ENCODE peak calls at places on chromosomes 3 and 15, in seven cellular contexts. One of them, this sample, is unnamed.
A peak's percentile ranks its signal among the peaks of the same experiment; 100 is the strongest.

GRCh38 chr3:195133462-195133861 is 137.5 kb downstream of the XXYLT1 start:
- DNase-seq in activated CD8-positive, alpha-beta memory T cell treated with anti-CD3 and anti-CD28 coated beads, Interleukin-2, amount 50 U/mL, for 4 hours: no peak
- DNase-seq in GM13976: peak; percentile 55
- DNase-seq in OCI-M1: no peak
- DNase-seq in Calu3: no peak
- DNase-seq in mucosa of gallbladder: no peak
- DNase-seq in RPMI7951: no peak
- DNase-seq in this sample: no peak

GRCh38 chr3:171743327-171744054 is 66.8 kb downstream of the PLD1 start:
- DNase-seq in activated CD8-positive, alpha-beta memory T cell treated with anti-CD3 and anti-CD28 coated beads, Interleukin-2, amount 50 U/mL, for 4 hours: no peak
- DNase-seq in GM13976: no peak
- DNase-seq in OCI-M1: no peak
- DNase-seq in Calu3: no peak
- DNase-seq in mucosa of gallbladder: no peak
- DNase-seq in RPMI7951: no peak
- DNase-seq in this sample: no peak

GRCh38 chr3:71549948-71550347 is 33.6 kb downstream of the FOXP1 start:
- DNase-seq in activated CD8-positive, alpha-beta memory T cell treated with anti-CD3 and anti-CD28 coated beads, Interleukin-2, amount 50 U/mL, for 4 hours: no peak
- DNase-seq in GM13976: no peak
- DNase-seq in OCI-M1: no peak
- DNase-seq in Calu3: no peak
- DNase-seq in mucosa of gallbladder: no peak
- DNase-seq in RPMI7951: no peak
- DNase-seq in this sample: no peak

GRCh38 chr15:98401029-98401428 is 247.3 kb upstream of the IGF1R start:
- DNase-seq in activated CD8-positive, alpha-beta memory T cell treated with anti-CD3 and anti-CD28 coated beads, Interleukin-2, amount 50 U/mL, for 4 hours: no peak
- DNase-seq in GM13976: no peak
- DNase-seq in OCI-M1: no peak
- DNase-seq in Calu3: no peak
- DNase-seq in mucosa of gallbladder: no peak
- DNase-seq in RPMI7951: no peak
- DNase-seq in this sample: no peak

GRCh38 chr3:45273681-45274515 is 47.8 kb upstream of the TMEM158 start:
- DNase-seq in activated CD8-positive, alpha-beta memory T cell treated with anti-CD3 and anti-CD28 coated beads, Interleukin-2, amount 50 U/mL, for 4 hours: no peak
- DNase-seq in GM13976: no peak
- DNase-seq in OCI-M1: peak; percentile 75
- DNase-seq in Calu3: no peak
- DNase-seq in mucosa of gallbladder: no peak
- DNase-seq in RPMI7951: peak; percentile 46
- DNase-seq in this sample: no peak

GRCh38 chr3:162491957-162492356 is 995.3 kb downstream of the OTOL1 start:
- DNase-seq in activated CD8-positive, alpha-beta memory T cell treated with anti-CD3 and anti-CD28 coated beads, Interleukin-2, amount 50 U/mL, for 4 hours: no peak
- DNase-seq in GM13976: no peak
- DNase-seq in OCI-M1: no peak
- DNase-seq in Calu3: no peak
- DNase-seq in mucosa of gallbladder: no peak
- DNase-seq in RPMI7951: no peak
- DNase-seq in this sample: no peak

GRCh38 chr3:141682007-141682406 is 56.1 kb upstream of the RNF7 start:
- DNase-seq in activated CD8-positive, alpha-beta memory T cell treated with anti-CD3 and anti-CD28 coated beads, Interleukin-2, amount 50 U/mL, for 4 hours: no peak
- DNase-seq in GM13976: no peak
- DNase-seq in OCI-M1: no peak
- DNase-seq in Calu3: no peak
- DNase-seq in mucosa of gallbladder: no peak
- DNase-seq in RPMI7951: no peak
- DNase-seq in this sample: no peak

GRCh38 chr15:41836072-41836471 is 2.6 kb upstream of the PLA2G4B start:
- DNase-seq in activated CD8-positive, alpha-beta memory T cell treated with anti-CD3 and anti-CD28 coated beads, Interleukin-2, amount 50 U/mL, for 4 hours: no peak
- DNase-seq in GM13976: no peak
- DNase-seq in OCI-M1: no peak
- DNase-seq in Calu3: no peak
- DNase-seq in mucosa of gallbladder: no peak
- DNase-seq in RPMI7951: no peak
- DNase-seq in this sample: no peak

GRCh38 chr15:94844533-94845390 is 613.4 kb downstream of the MCTP2 start:
- DNase-seq in activated CD8-positive, alpha-beta memory T cell treated with anti-CD3 and anti-CD28 coated beads, Interleukin-2, amount 50 U/mL, for 4 hours: no peak
- DNase-seq in GM13976: no peak
- DNase-seq in OCI-M1: no peak
- DNase-seq in Calu3: peak; percentile 65
- DNase-seq in mucosa of gallbladder: peak; percentile 81
- DNase-seq in RPMI7951: peak; percentile 24
- DNase-seq in this sample: no peak

GRCh38 chr15:62951481-62951880 is 91.1 kb upstream of the TPM1 start:
- DNase-seq in activated CD8-positive, alpha-beta memory T cell treated with anti-CD3 and anti-CD28 coated beads, Interleukin-2, amount 50 U/mL, for 4 hours: no peak
- DNase-seq in GM13976: no peak
- DNase-seq in OCI-M1: no peak
- DNase-seq in Calu3: no peak
- DNase-seq in mucosa of gallbladder: no peak
- DNase-seq in RPMI7951: peak; percentile 58
- DNase-seq in this sample: no peak

GRCh38 chr3:14037211-14037610 is 87.5 kb downstream of the CHCHD4 start:
- DNase-seq in activated CD8-positive, alpha-beta memory T cell treated with anti-CD3 and anti-CD28 coated beads, Interleukin-2, amount 50 U/mL, for 4 hours: no peak
- DNase-seq in GM13976: no peak
- DNase-seq in OCI-M1: no peak
- DNase-seq in Calu3: no peak
- DNase-seq in mucosa of gallbladder: no peak
- DNase-seq in RPMI7951: no peak
- DNase-seq in this sample: no peak

GRCh38 chr3:112090899-112091586 is 4.9 kb downstream of the C3orf52 start:
- DNase-seq in activated CD8-positive, alpha-beta memory T cell treated with anti-CD3 and anti-CD28 coated beads, Interleukin-2, amount 50 U/mL, for 4 hours: no peak
- DNase-seq in GM13976: peak; percentile 21
- DNase-seq in OCI-M1: no peak
- DNase-seq in Calu3: peak; percentile 38
- DNase-seq in mucosa of gallbladder: no peak
- DNase-seq in RPMI7951: no peak
- DNase-seq in this sample: no peak

GRCh38 chr3:73576995-73577394 is 47.7 kb downstream of the PDZRN3 start:
- DNase-seq in activated CD8-positive, alpha-beta memory T cell treated with anti-CD3 and anti-CD28 coated beads, Interleukin-2, amount 50 U/mL, for 4 hours: no peak
- DNase-seq in GM13976: no peak
- DNase-seq in OCI-M1: no peak
- DNase-seq in Calu3: no peak
- DNase-seq in mucosa of gallbladder: no peak
- DNase-seq in RPMI7951: peak; percentile 13
- DNase-seq in this sample: no peak

GRCh38 chr3:148158210-148158609 is 539.5 kb upstream of the AGTR1 start:
- DNase-seq in activated CD8-positive, alpha-beta memory T cell treated with anti-CD3 and anti-CD28 coated beads, Interleukin-2, amount 50 U/mL, for 4 hours: no peak
- DNase-seq in GM13976: no peak
- DNase-seq in OCI-M1: peak; percentile 80
- DNase-seq in Calu3: peak; percentile 78
- DNase-seq in mucosa of gallbladder: peak; percentile 49
- DNase-seq in RPMI7951: peak; percentile 59
- DNase-seq in this sample: no peak

GRCh38 chr15:38398134-38398533 is 55.8 kb upstream of the FAM98B start:
- DNase-seq in activated CD8-positive, alpha-beta memory T cell treated with anti-CD3 and anti-CD28 coated beads, Interleukin-2, amount 50 U/mL, for 4 hours: no peak
- DNase-seq in GM13976: no peak
- DNase-seq in OCI-M1: peak; percentile 26
- DNase-seq in Calu3: peak; percentile 2
- DNase-seq in mucosa of gallbladder: peak; percentile 12
- DNase-seq in RPMI7951: peak; percentile 100
- DNase-seq in this sample: no peak

GRCh38 chr3:182704926-182705325 is 88.4 kb upstream of the ATP11B start:
- DNase-seq in activated CD8-positive, alpha-beta memory T cell treated with anti-CD3 and anti-CD28 coated beads, Interleukin-2, amount 50 U/mL, for 4 hours: no peak
- DNase-seq in GM13976: no peak
- DNase-seq in OCI-M1: no peak
- DNase-seq in Calu3: peak; percentile 45
- DNase-seq in mucosa of gallbladder: no peak
- DNase-seq in RPMI7951: no peak
- DNase-seq in this sample: no peak

GRCh38 chr3:188956839-188957489 is 214.8 kb upstream of the TPRG1 start:
- DNase-seq in activated CD8-positive, alpha-beta memory T cell treated with anti-CD3 and anti-CD28 coated beads, Interleukin-2, amount 50 U/mL, for 4 hours: no peak
- DNase-seq in GM13976: no peak
- DNase-seq in OCI-M1: peak; percentile 62
- DNase-seq in Calu3: peak; percentile 64
- DNase-seq in mucosa of gallbladder: no peak
- DNase-seq in RPMI7951: peak; percentile 64
- DNase-seq in this sample: peak; percentile 36

GRCh38 chr3:196995646-196996355 is 27.2 kb upstream of the PIGZ start:
- DNase-seq in activated CD8-positive, alpha-beta memory T cell treated with anti-CD3 and anti-CD28 coated beads, Interleukin-2, amount 50 U/mL, for 4 hours: no peak
- DNase-seq in GM13976: no peak
- DNase-seq in OCI-M1: no peak
- DNase-seq in Calu3: no peak
- DNase-seq in mucosa of gallbladder: no peak
- DNase-seq in RPMI7951: no peak
- DNase-seq in this sample: no peak

GRCh38 chr3:101629219-101629618 is 47.7 kb downstream of the ZBTB11 start:
- DNase-seq in activated CD8-positive, alpha-beta memory T cell treated with anti-CD3 and anti-CD28 coated beads, Interleukin-2, amount 50 U/mL, for 4 hours: no peak
- DNase-seq in GM13976: no peak
- DNase-seq in OCI-M1: peak; percentile 39
- DNase-seq in Calu3: no peak
- DNase-seq in mucosa of gallbladder: no peak
- DNase-seq in RPMI7951: no peak
- DNase-seq in this sample: no peak

GRCh38 chr15:74624020-74624602 is 8.5 kb downstream of the CLK3 start:
- DNase-seq in activated CD8-positive, alpha-beta memory T cell treated with anti-CD3 and anti-CD28 coated beads, Interleukin-2, amount 50 U/mL, for 4 hours: no peak
- DNase-seq in GM13976: no peak
- DNase-seq in OCI-M1: no peak
- DNase-seq in Calu3: no peak
- DNase-seq in mucosa of gallbladder: no peak
- DNase-seq in RPMI7951: no peak
- DNase-seq in this sample: no peak

GRCh38 chr15:56736308-56736707 is 3.0 kb upstream of the ZNF280D start:
- DNase-seq in activated CD8-positive, alpha-beta memory T cell treated with anti-CD3 and anti-CD28 coated beads, Interleukin-2, amount 50 U/mL, for 4 hours: no peak
- DNase-seq in GM13976: no peak
- DNase-seq in OCI-M1: no peak
- DNase-seq in Calu3: no peak
- DNase-seq in mucosa of gallbladder: no peak
- DNase-seq in RPMI7951: peak; percentile 81
- DNase-seq in this sample: no peak

GRCh38 chr3:189927975-189928895 is 192.5 kb downstream of the P3H2 start:
- DNase-seq in activated CD8-positive, alpha-beta memory T cell treated with anti-CD3 and anti-CD28 coated beads, Interleukin-2, amount 50 U/mL, for 4 hours: no peak
- DNase-seq in GM13976: no peak
- DNase-seq in OCI-M1: peak; percentile 2
- DNase-seq in Calu3: no peak
- DNase-seq in mucosa of gallbladder: no peak
- DNase-seq in RPMI7951: peak; percentile 93
- DNase-seq in this sample: no peak

GRCh38 chr3:31234143-31234542 is 298.6 kb upstream of the STT3B start:
- DNase-seq in activated CD8-positive, alpha-beta memory T cell treated with anti-CD3 and anti-CD28 coated beads, Interleukin-2, amount 50 U/mL, for 4 hours: no peak
- DNase-seq in GM13976: no peak
- DNase-seq in OCI-M1: no peak
- DNase-seq in Calu3: no peak
- DNase-seq in mucosa of gallbladder: no peak
- DNase-seq in RPMI7951: no peak
- DNase-seq in this sample: no peak

GRCh38 chr3:54773251-54773650 is 154.6 kb downstream of the LRTM1 start:
- DNase-seq in activated CD8-positive, alpha-beta memory T cell treated with anti-CD3 and anti-CD28 coated beads, Interleukin-2, amount 50 U/mL, for 4 hours: no peak
- DNase-seq in GM13976: no peak
- DNase-seq in OCI-M1: no peak
- DNase-seq in Calu3: no peak
- DNase-seq in mucosa of gallbladder: no peak
- DNase-seq in RPMI7951: no peak
- DNase-seq in this sample: no peak

GRCh38 chr3:53083496-53083895 is 37.6 kb upstream of the SFMBT1 start:
- DNase-seq in activated CD8-positive, alpha-beta memory T cell treated with anti-CD3 and anti-CD28 coated beads, Interleukin-2, amount 50 U/mL, for 4 hours: no peak
- DNase-seq in GM13976: no peak
- DNase-seq in OCI-M1: peak; percentile 57
- DNase-seq in Calu3: no peak
- DNase-seq in mucosa of gallbladder: no peak
- DNase-seq in RPMI7951: peak; percentile 84
- DNase-seq in this sample: no peak

GRCh38 chr15:20106026-20106425 is 435.6 kb downstream of the GOLGA6L6 start:
- DNase-seq in activated CD8-positive, alpha-beta memory T cell treated with anti-CD3 and anti-CD28 coated beads, Interleukin-2, amount 50 U/mL, for 4 hours: peak; percentile 12
- DNase-seq in GM13976: no peak
- DNase-seq in OCI-M1: no peak
- DNase-seq in Calu3: no peak
- DNase-seq in mucosa of gallbladder: no peak
- DNase-seq in RPMI7951: peak; percentile 2
- DNase-seq in this sample: no peak

GRCh38 chr3:142117052-142117451 is 32.3 kb downstream of the TFDP2 start:
- DNase-seq in activated CD8-positive, alpha-beta memory T cell treated with anti-CD3 and anti-CD28 coated beads, Interleukin-2, amount 50 U/mL, for 4 hours: no peak
- DNase-seq in GM13976: no peak
- DNase-seq in OCI-M1: no peak
- DNase-seq in Calu3: peak; percentile 58
- DNase-seq in mucosa of gallbladder: no peak
- DNase-seq in RPMI7951: peak; percentile 34
- DNase-seq in this sample: no peak

GRCh38 chr3:149234671-149235245 is 13.1 kb upstream of the CP start:
- DNase-seq in activated CD8-positive, alpha-beta memory T cell treated with anti-CD3 and anti-CD28 coated beads, Interleukin-2, amount 50 U/mL, for 4 hours: no peak
- DNase-seq in GM13976: no peak
- DNase-seq in OCI-M1: peak; percentile 36
- DNase-seq in Calu3: no peak
- DNase-seq in mucosa of gallbladder: no peak
- DNase-seq in RPMI7951: peak; percentile 57
- DNase-seq in this sample: no peak

GRCh38 chr15:70186152-70186551 is 88.4 kb upstream of the TLE3 start:
- DNase-seq in activated CD8-positive, alpha-beta memory T cell treated with anti-CD3 and anti-CD28 coated beads, Interleukin-2, amount 50 U/mL, for 4 hours: no peak
- DNase-seq in GM13976: no peak
- DNase-seq in OCI-M1: no peak
- DNase-seq in Calu3: no peak
- DNase-seq in mucosa of gallbladder: no peak
- DNase-seq in RPMI7951: no peak
- DNase-seq in this sample: no peak

GRCh38 chr15:69308949-69309348 is 10.2 kb downstream of the PAQR5 start:
- DNase-seq in activated CD8-positive, alpha-beta memory T cell treated with anti-CD3 and anti-CD28 coated beads, Interleukin-2, amount 50 U/mL, for 4 hours: no peak
- DNase-seq in GM13976: no peak
- DNase-seq in OCI-M1: no peak
- DNase-seq in Calu3: no peak
- DNase-seq in mucosa of gallbladder: no peak
- DNase-seq in RPMI7951: no peak
- DNase-seq in this sample: no peak

GRCh38 chr3:169323580-169324453 is 339.7 kb downstream of the MECOM start:
- DNase-seq in activated CD8-positive, alpha-beta memory T cell treated with anti-CD3 and anti-CD28 coated beads, Interleukin-2, amount 50 U/mL, for 4 hours: no peak
- DNase-seq in GM13976: no peak
- DNase-seq in OCI-M1: no peak
- DNase-seq in Calu3: peak; percentile 47
- DNase-seq in mucosa of gallbladder: peak; percentile 22
- DNase-seq in RPMI7951: no peak
- DNase-seq in this sample: no peak

GRCh38 chr15:27844018-27844666 is 255.0 kb downstream of the OCA2 start:
- DNase-seq in activated CD8-positive, alpha-beta memory T cell treated with anti-CD3 and anti-CD28 coated beads, Interleukin-2, amount 50 U/mL, for 4 hours: no peak
- DNase-seq in GM13976: peak; percentile 7
- DNase-seq in OCI-M1: no peak
- DNase-seq in Calu3: no peak
- DNase-seq in mucosa of gallbladder: no peak
- DNase-seq in RPMI7951: peak; percentile 70
- DNase-seq in this sample: no peak

GRCh38 chr3:14451844-14452533 is 49.6 kb downstream of the SLC6A6 start:
- DNase-seq in activated CD8-positive, alpha-beta memory T cell treated with anti-CD3 and anti-CD28 coated beads, Interleukin-2, amount 50 U/mL, for 4 hours: no peak
- DNase-seq in GM13976: no peak
- DNase-seq in OCI-M1: no peak
- DNase-seq in Calu3: no peak
- DNase-seq in mucosa of gallbladder: peak; percentile 74
- DNase-seq in RPMI7951: peak; percentile 99
- DNase-seq in this sample: no peak

GRCh38 chr15:74319596-74320357 is 47.7 kb downstream of the CYP11A1 start:
- DNase-seq in activated CD8-positive, alpha-beta memory T cell treated with anti-CD3 and anti-CD28 coated beads, Interleukin-2, amount 50 U/mL, for 4 hours: no peak
- DNase-seq in GM13976: no peak
- DNase-seq in OCI-M1: no peak
- DNase-seq in Calu3: no peak
- DNase-seq in mucosa of gallbladder: no peak
- DNase-seq in RPMI7951: peak; percentile 27
- DNase-seq in this sample: no peak

GRCh38 chr3:122409392-122409791 is 6.5 kb downstream of the WDR5B start:
- DNase-seq in activated CD8-positive, alpha-beta memory T cell treated with anti-CD3 and anti-CD28 coated beads, Interleukin-2, amount 50 U/mL, for 4 hours: no peak
- DNase-seq in GM13976: no peak
- DNase-seq in OCI-M1: peak; percentile 62
- DNase-seq in Calu3: no peak
- DNase-seq in mucosa of gallbladder: no peak
- DNase-seq in RPMI7951: no peak
- DNase-seq in this sample: no peak

GRCh38 chr3:145457825-145458552 is 703.0 kb downstream of the PLOD2 start:
- DNase-seq in activated CD8-positive, alpha-beta memory T cell treated with anti-CD3 and anti-CD28 coated beads, Interleukin-2, amount 50 U/mL, for 4 hours: no peak
- DNase-seq in GM13976: no peak
- DNase-seq in OCI-M1: peak; percentile 12
- DNase-seq in Calu3: no peak
- DNase-seq in mucosa of gallbladder: no peak
- DNase-seq in RPMI7951: no peak
- DNase-seq in this sample: no peak

GRCh38 chr3:133563186-133563591 is 10.3 kb upstream of the CDV3 start:
- DNase-seq in activated CD8-positive, alpha-beta memory T cell treated with anti-CD3 and anti-CD28 coated beads, Interleukin-2, amount 50 U/mL, for 4 hours: no peak
- DNase-seq in GM13976: no peak
- DNase-seq in OCI-M1: no peak
- DNase-seq in Calu3: no peak
- DNase-seq in mucosa of gallbladder: no peak
- DNase-seq in RPMI7951: no peak
- DNase-seq in this sample: no peak

GRCh38 chr3:48425281-48425812 is 4.5 kb downstream of the PLXNB1 start:
- DNase-seq in activated CD8-positive, alpha-beta memory T cell treated with anti-CD3 and anti-CD28 coated beads, Interleukin-2, amount 50 U/mL, for 4 hours: no peak
- DNase-seq in GM13976: no peak
- DNase-seq in OCI-M1: no peak
- DNase-seq in Calu3: no peak
- DNase-seq in mucosa of gallbladder: no peak
- DNase-seq in RPMI7951: no peak
- DNase-seq in this sample: no peak

This sample was measured in GM20000.